ENCODE peak calls at places on chromosomes 7 and 10, in nine cellular contexts. One of them, this sample, is unnamed.

GRCh38 chr10:28721318-28721717 is 44.0 kb downstream of the BAMBI start:
- DNase-seq in T-helper 2 cell: no peak
- DNase-seq in fibroblast of lung: no peak
- DNase-seq in AG09319: no peak
- DNase-seq in psoas muscle: no peak
- DNase-seq in IMR-90: no peak
- DNase-seq in right lobe of liver: no peak
- DNase-seq in Daoy: no peak
- DNase-seq in MV-4-11: no peak
- DNase-seq in this sample: no peak

GRCh38 chr7:116510795-116511194 is 11.3 kb downstream of the CAV2 start:
- DNase-seq in AG09319: no peak
- DNase-seq in IMR-90: no peak
- DNase-seq in MV-4-11: no peak
- DNase-seq in psoas muscle: no peak
- DNase-seq in T-helper 2 cell: no peak
- DNase-seq in Daoy: no peak
- DNase-seq in fibroblast of lung: no peak
- DNase-seq in right lobe of liver: no peak
- DNase-seq in this sample: no peak

GRCh38 chr10:24726626-24727025 is 2.9 kb upstream of the ARHGAP21 start:
- DNase-seq in right lobe of liver: no peak
- DNase-seq in AG09319: no peak
- DNase-seq in MV-4-11: no peak
- DNase-seq in fibroblast of lung: no peak
- DNase-seq in IMR-90: no peak
- DNase-seq in T-helper 2 cell: no peak
- DNase-seq in Daoy: no peak
- DNase-seq in psoas muscle: no peak
- DNase-seq in this sample: no peak

GRCh38 chr7:32066441-32066840 is 3.8 kb downstream of the PDE1C start:
- DNase-seq in right lobe of liver: no peak
- DNase-seq in psoas muscle: no peak
- DNase-seq in fibroblast of lung: no peak
- DNase-seq in IMR-90: no peak
- DNase-seq in MV-4-11: no peak
- DNase-seq in T-helper 2 cell: no peak
- DNase-seq in Daoy: no peak
- DNase-seq in AG09319: no peak
- DNase-seq in this sample: no peak

GRCh38 chr10:58152698-58153263 is 114.9 kb downstream of the IPMK start:
- DNase-seq in psoas muscle: no peak
- DNase-seq in AG09319: peak; percentile 10
- DNase-seq in Daoy: peak; percentile 54
- DNase-seq in IMR-90: peak; percentile 53
- DNase-seq in right lobe of liver: peak; percentile 53
- DNase-seq in fibroblast of lung: peak; percentile 63
- DNase-seq in T-helper 2 cell: no peak
- DNase-seq in MV-4-11: peak; percentile 48
- DNase-seq in this sample: peak; percentile 58

GRCh38 chr7:2651847-2652735 is 20.3 kb downstream of the TTYH3 start:
- DNase-seq in MV-4-11: no peak
- DNase-seq in T-helper 2 cell: no peak
- DNase-seq in right lobe of liver: no peak
- DNase-seq in Daoy: no peak
- DNase-seq in psoas muscle: no peak
- DNase-seq in fibroblast of lung: no peak
- DNase-seq in IMR-90: no peak
- DNase-seq in AG09319: no peak
- DNase-seq in this sample: no peak

GRCh38 chr7:3464900-3465622 is 164.0 kb downstream of the SDK1 start:
- DNase-seq in T-helper 2 cell: no peak
- DNase-seq in fibroblast of lung: no peak
- DNase-seq in MV-4-11: peak; percentile 37
- DNase-seq in IMR-90: no peak
- DNase-seq in right lobe of liver: no peak
- DNase-seq in AG09319: no peak
- DNase-seq in psoas muscle: no peak
- DNase-seq in Daoy: no peak
- DNase-seq in this sample: no peak

GRCh38 chr10:79029478-79030390 is 39.0 kb upstream of the ZMIZ1 start:
- DNase-seq in MV-4-11: no peak
- DNase-seq in right lobe of liver: no peak
- DNase-seq in AG09319: no peak
- DNase-seq in Daoy: no peak
- DNase-seq in T-helper 2 cell: no peak
- DNase-seq in psoas muscle: peak; percentile 6
- DNase-seq in fibroblast of lung: no peak
- DNase-seq in IMR-90: no peak
- DNase-seq in this sample: no peak

GRCh38 chr7:157787275-157787701 is 450.5 kb downstream of the DNAJB6 start:
- DNase-seq in psoas muscle: no peak
- DNase-seq in AG09319: no peak
- DNase-seq in right lobe of liver: no peak
- DNase-seq in fibroblast of lung: no peak
- DNase-seq in T-helper 2 cell: no peak
- DNase-seq in MV-4-11: no peak
- DNase-seq in Daoy: no peak
- DNase-seq in IMR-90: no peak
- DNase-seq in this sample: no peak

This sample was measured in KBM-7.